ENCODE peak calls at places on chromosomes 4 and X, in four cellular contexts. One of them, this sample, is unnamed.

GRCh38 chr4:186726440-186727148 is 2.9 kb upstream of the FAT1 start:
- DNase-seq in mucosa of descending colon: peak; percentile 86
- DNase-seq in stimulated activated CD4-positive, alpha-beta T cell treated with anti-CD3 and anti-CD28 coated beads, TNF-alpha, amount 100 ng/mL, for 48 hours: no peak
- DNase-seq in stomach: peak; percentile 65
- DNase-seq in this sample: peak; percentile 70

GRCh38 chrX:16931855-16932254 is 14.6 kb upstream of the REPS2 start:
- DNase-seq in stomach: no peak
- DNase-seq in mucosa of descending colon: no peak
- DNase-seq in stimulated activated CD4-positive, alpha-beta T cell treated with anti-CD3 and anti-CD28 coated beads, TNF-alpha, amount 100 ng/mL, for 48 hours: no peak
- DNase-seq in this sample: no peak

GRCh38 chrX:38799995-38800394 is 1.3 kb upstream of the MID1IP1 start:
- DNase-seq in mucosa of descending colon: peak; percentile 34
- DNase-seq in stomach: no peak
- DNase-seq in stimulated activated CD4-positive, alpha-beta T cell treated with anti-CD3 and anti-CD28 coated beads, TNF-alpha, amount 100 ng/mL, for 48 hours: no peak
- DNase-seq in this sample: no peak

GRCh38 chrX:117397846-117398245 is 718.8 kb downstream of the KLHL13 start:
- DNase-seq in stimulated activated CD4-positive, alpha-beta T cell treated with anti-CD3 and anti-CD28 coated beads, TNF-alpha, amount 100 ng/mL, for 48 hours: no peak
- DNase-seq in mucosa of descending colon: no peak
- DNase-seq in stomach: no peak
- DNase-seq in this sample: no peak

GRCh38 chr4:75490155-75490554 is 24.0 kb downstream of the RCHY1 start:
- DNase-seq in stimulated activated CD4-positive, alpha-beta T cell treated with anti-CD3 and anti-CD28 coated beads, TNF-alpha, amount 100 ng/mL, for 48 hours: no peak
- DNase-seq in stomach: no peak
- DNase-seq in mucosa of descending colon: no peak
- DNase-seq in this sample: no peak

GRCh38 chr4:185304944-185305690 is 90.6 kb downstream of the LRP2BP start:
- DNase-seq in stimulated activated CD4-positive, alpha-beta T cell treated with anti-CD3 and anti-CD28 coated beads, TNF-alpha, amount 100 ng/mL, for 48 hours: peak; percentile 1
- DNase-seq in mucosa of descending colon: peak; percentile 14
- DNase-seq in stomach: no peak
- DNase-seq in this sample: no peak

GRCh38 chr4:183691897-183692296 is 32.8 kb downstream of the TRAPPC11 start:
- DNase-seq in stimulated activated CD4-positive, alpha-beta T cell treated with anti-CD3 and anti-CD28 coated beads, TNF-alpha, amount 100 ng/mL, for 48 hours: no peak
- DNase-seq in mucosa of descending colon: no peak
- DNase-seq in stomach: no peak
- DNase-seq in this sample: no peak

GRCh38 chr4:106584590-106584989 is 216.0 kb upstream of the GIMD1 start:
- DNase-seq in mucosa of descending colon: no peak
- DNase-seq in stomach: no peak
- DNase-seq in stimulated activated CD4-positive, alpha-beta T cell treated with anti-CD3 and anti-CD28 coated beads, TNF-alpha, amount 100 ng/mL, for 48 hours: no peak
- DNase-seq in this sample: no peak

GRCh38 chr4:7505116-7505900 is 70.6 kb upstream of the PSAPL1 start:
- DNase-seq in stomach: no peak
- DNase-seq in stimulated activated CD4-positive, alpha-beta T cell treated with anti-CD3 and anti-CD28 coated beads, TNF-alpha, amount 100 ng/mL, for 48 hours: no peak
- DNase-seq in mucosa of descending colon: no peak
- DNase-seq in this sample: no peak

GRCh38 chrX:43655151-43655676 is 885 bp upstream of the MAOA start:
- DNase-seq in stomach: peak; percentile 50
- DNase-seq in mucosa of descending colon: peak; percentile 35
- DNase-seq in stimulated activated CD4-positive, alpha-beta T cell treated with anti-CD3 and anti-CD28 coated beads, TNF-alpha, amount 100 ng/mL, for 48 hours: no peak
- DNase-seq in this sample: peak; percentile 38

GRCh38 chr4:87971866-87972265 is 3.6 kb upstream of the SPP1 start:
- DNase-seq in stomach: no peak
- DNase-seq in stimulated activated CD4-positive, alpha-beta T cell treated with anti-CD3 and anti-CD28 coated beads, TNF-alpha, amount 100 ng/mL, for 48 hours: no peak
- DNase-seq in mucosa of descending colon: no peak
- DNase-seq in this sample: no peak

GRCh38 chrX:38804481-38805293 is 3.4 kb downstream of the MID1IP1 start:
- DNase-seq in mucosa of descending colon: peak; percentile 25
- DNase-seq in stomach: peak; percentile 52
- DNase-seq in stimulated activated CD4-positive, alpha-beta T cell treated with anti-CD3 and anti-CD28 coated beads, TNF-alpha, amount 100 ng/mL, for 48 hours: no peak
- DNase-seq in this sample: peak; percentile 47

GRCh38 chrX:132984058-132984650 is 25.7 kb upstream of the HS6ST2 start:
- DNase-seq in stomach: no peak
- DNase-seq in mucosa of descending colon: no peak
- DNase-seq in stimulated activated CD4-positive, alpha-beta T cell treated with anti-CD3 and anti-CD28 coated beads, TNF-alpha, amount 100 ng/mL, for 48 hours: no peak
- DNase-seq in this sample: no peak

GRCh38 chrX:12794654-12795053 is 3.4 kb downstream of the PRPS2 start:
- DNase-seq in mucosa of descending colon: no peak
- DNase-seq in stomach: no peak
- DNase-seq in stimulated activated CD4-positive, alpha-beta T cell treated with anti-CD3 and anti-CD28 coated beads, TNF-alpha, amount 100 ng/mL, for 48 hours: no peak
- DNase-seq in this sample: no peak

GRCh38 chr4:54513231-54513630 is 144.5 kb upstream of the KIT start:
- DNase-seq in stomach: no peak
- DNase-seq in stimulated activated CD4-positive, alpha-beta T cell treated with anti-CD3 and anti-CD28 coated beads, TNF-alpha, amount 100 ng/mL, for 48 hours: no peak
- DNase-seq in mucosa of descending colon: no peak
- DNase-seq in this sample: no peak

GRCh38 chrX:9676311-9676710 is 89.3 kb downstream of the GPR143 start:
- DNase-seq in stimulated activated CD4-positive, alpha-beta T cell treated with anti-CD3 and anti-CD28 coated beads, TNF-alpha, amount 100 ng/mL, for 48 hours: no peak
- DNase-seq in stomach: no peak
- DNase-seq in mucosa of descending colon: no peak
- DNase-seq in this sample: no peak

GRCh38 chrX:56788717-56789122 is 59.7 kb downstream of the NBDY start:
- DNase-seq in stomach: peak; percentile 58
- DNase-seq in mucosa of descending colon: no peak
- DNase-seq in stimulated activated CD4-positive, alpha-beta T cell treated with anti-CD3 and anti-CD28 coated beads, TNF-alpha, amount 100 ng/mL, for 48 hours: no peak
- DNase-seq in this sample: no peak

GRCh38 chrX:152949114-152949513 is 44.8 kb downstream of the PNMA5 start:
- DNase-seq in stomach: no peak
- DNase-seq in mucosa of descending colon: no peak
- DNase-seq in stimulated activated CD4-positive, alpha-beta T cell treated with anti-CD3 and anti-CD28 coated beads, TNF-alpha, amount 100 ng/mL, for 48 hours: no peak
- DNase-seq in this sample: no peak

GRCh38 chr4:47933798-47934197 is 19.4 kb upstream of the NFXL1 start:
- DNase-seq in mucosa of descending colon: no peak
- DNase-seq in stimulated activated CD4-positive, alpha-beta T cell treated with anti-CD3 and anti-CD28 coated beads, TNF-alpha, amount 100 ng/mL, for 48 hours: no peak
- DNase-seq in stomach: no peak
- DNase-seq in this sample: no peak

This sample was measured in left colon.